ENCODE peak calls at places on chromosomes 3 and 15, in five cellular contexts. I is astrocyte of the spinal cord, P is A673, G is GM13977, T is pancreas. V is an unnamed sample.

GRCh38 chr15:32743411-32744145 is 25.8 kb downstream of the GREM1 start:
- DNase-seq in G (no peak), P (peak; percentile 11), T (no peak), I (no peak), V (no peak)

GRCh38 chr15:63233667-63234419 is 43.6 kb upstream of the APH1B start:
- DNase-seq in P (no peak), I (peak; percentile 84), G (no peak), T (no peak), V (no peak)

GRCh38 chr15:67110958-67111864 is 45.8 kb downstream of the SMAD3 start:
- DNase-seq in T (no peak), G (no peak), I (no peak), P (no peak), V (no peak)

GRCh38 chr15:70164910-70165791 is 67.4 kb upstream of the TLE3 start:
- DNase-seq in T (peak; percentile 90), G (no peak), P (no peak), I (no peak), V (no peak)

GRCh38 chr3:192246847-192247520 is 480.4 kb downstream of the FGF12 start:
- DNase-seq in T (no peak), I (no peak), G (no peak), P (peak; percentile 74), V (no peak)

GRCh38 chr15:27017168-27017809 is 46.3 kb downstream of the GABRG3 start:
- DNase-seq in G (peak; percentile 38), T (no peak), P (peak; percentile 36), I (peak; percentile 68), V (no peak)

GRCh38 chr15:101371519-101371918 is 76.5 kb upstream of the SNRPA1 start:
- DNase-seq in T (no peak), P (no peak), I (no peak), G (no peak), V (no peak)

GRCh38 chr3:153138267-153139210 is 23.5 kb upstream of the RAP2B start:
- DNase-seq in I (peak; percentile 90), P (peak; percentile 50), G (peak; percentile 40), T (no peak), V (peak; percentile 39)

GRCh38 chr3:134445631-134446030 is 40.2 kb downstream of the ANAPC13 start:
- DNase-seq in G (no peak), P (peak; percentile 29), I (peak; percentile 64), T (no peak), V (no peak)

GRCh38 chr3:176872771-176873209 is 324.5 kb downstream of the TBL1XR1 start:
- DNase-seq in G (peak; percentile 35), I (peak; percentile 56), P (peak; percentile 77), T (peak; percentile 64), V (peak; percentile 36)

GRCh38 chr3:79361748-79362378 is 405.9 kb downstream of the ROBO1 start:
- DNase-seq in P (peak; percentile 58), T (no peak), G (no peak), I (peak; percentile 71), V (peak; percentile 14)

GRCh38 chr15:32778391-32779176 is 60.8 kb downstream of the GREM1 start:
- DNase-seq in G (no peak), T (no peak), I (no peak), P (no peak), V (no peak)

GRCh38 chr3:13115991-13116390 is 42.8 kb upstream of the IQSEC1 start:
- DNase-seq in G (no peak), T (no peak), P (no peak), I (no peak), V (no peak)

GRCh38 chr3:13197281-13197680 is 124.1 kb upstream of the IQSEC1 start:
- DNase-seq in G (no peak), P (no peak), I (no peak), T (peak; percentile 58), V (no peak)

GRCh38 chr3:48552111-48552911 is 4.3 kb downstream of the PFKFB4 start:
- DNase-seq in G (no peak), P (no peak), I (no peak), T (peak; percentile 93), V (no peak)

GRCh38 chr15:82040862-82041261 is 5.0 kb downstream of the MEX3B start:
- DNase-seq in P (no peak), T (no peak), G (peak; percentile 8), I (no peak), V (no peak)

GRCh38 chr3:140359198-140359995 is 318.5 kb upstream of the TRIM42 start:
- DNase-seq in P (no peak), T (no peak), G (no peak), I (no peak), V (no peak)

GRCh38 chr3:132432639-132433038 is 15.3 kb downstream of the DNAJC13 start:
- DNase-seq in T (no peak), I (peak; percentile 78), G (no peak), P (peak; percentile 64), V (no peak)

GRCh38 chr3:64445318-64446300 is 220.3 kb upstream of the PRICKLE2 start:
- DNase-seq in P (no peak), G (peak; percentile 46), I (no peak), T (peak; percentile 88), V (peak; percentile 24)

GRCh38 chr15:91021516-91022074 is 799 bp downstream of the VPS33B start:
- DNase-seq in G (no peak), T (no peak), P (peak; percentile 31), I (peak; percentile 22), V (no peak)

GRCh38 chr3:171132873-171133272 is 106.4 kb upstream of the SLC2A2 start:
- DNase-seq in P (no peak), T (no peak), G (no peak), I (peak; percentile 54), V (no peak)

GRCh38 chr15:69853572-69853971 is 244.1 kb downstream of the TLE3 start:
- DNase-seq in I (peak; percentile 76), P (peak; percentile 12), T (no peak), G (no peak), V (no peak)

GRCh38 chr3:27914199-27914598 is 192.1 kb upstream of the EOMES start:
- DNase-seq in I (no peak), T (no peak), P (peak; percentile 34), G (no peak), V (no peak)

GRCh38 chr3:55164876-55165275 is 237.0 kb upstream of the LRTM1 start:
- DNase-seq in T (no peak), I (no peak), G (no peak), P (no peak), V (no peak)

GRCh38 chr15:77162872-77163633 is 92.1 kb upstream of the TSPAN3 start:
- DNase-seq in I (no peak), T (no peak), P (no peak), G (no peak), V (no peak)

GRCh38 chr3:12963869-12964712 is 109.1 kb downstream of the IQSEC1 start:
- DNase-seq in I (peak; percentile 20), T (no peak), P (no peak), G (no peak), V (no peak)

GRCh38 chr3:171228228-171228627 is 201.7 kb upstream of the SLC2A2 start:
- DNase-seq in T (no peak), P (no peak), I (peak; percentile 5), G (no peak), V (no peak)

GRCh38 chr3:42764115-42764514 is 8.9 kb downstream of the CCDC13 start:
- DNase-seq in P (no peak), T (no peak), I (no peak), G (no peak), V (no peak)

GRCh38 chr3:120506828-120507774 is 56.3 kb upstream of the FSTL1 start:
- DNase-seq in G (no peak), P (peak; percentile 75), I (peak; percentile 61), T (no peak), V (peak; percentile 11)

GRCh38 chr15:36887214-36888017 is 212.9 kb downstream of the MEIS2 start:
- DNase-seq in T (peak; percentile 47), G (peak; percentile 10), P (no peak), I (no peak), V (no peak)

DNA sequence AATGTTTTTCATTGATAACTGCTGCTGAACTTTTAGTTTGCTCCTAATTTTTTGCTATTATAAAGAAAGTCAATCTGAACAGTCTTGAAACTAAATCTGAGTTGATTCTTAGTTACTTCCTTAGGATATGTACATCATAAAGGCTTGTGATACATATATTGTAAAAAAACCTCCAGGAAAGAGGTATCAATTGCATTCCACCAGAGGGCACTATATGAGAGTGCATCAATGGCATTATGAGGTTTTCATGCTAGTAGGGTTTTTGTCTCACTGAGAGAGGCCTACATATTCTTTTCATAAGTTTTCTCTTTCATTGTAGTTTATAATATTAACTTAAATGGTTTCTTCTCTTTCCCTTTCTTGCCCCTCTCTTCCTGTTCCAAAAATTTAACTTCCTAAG is 46.9 kb downstream of the PIK3R4 start:
- DNase-seq in G (peak; percentile 36), P (peak; percentile 39), I (no peak), T (no peak), V (peak; percentile 28)
- TF ChIP-seq CTCF in G (peak; percentile 45), P (peak; percentile 57), I (peak; percentile 29), T (no peak), V (peak; percentile 44)

GRCh38 chr3:21174461-21174860 is 576.5 kb downstream of the ZNF385D start:
- DNase-seq in P (no peak), G (no peak), I (peak; percentile 79), T (no peak), V (no peak)

GRCh38 chr3:21169858-21170257 is 581.2 kb downstream of the ZNF385D start:
- DNase-seq in G (no peak), P (no peak), I (no peak), T (no peak), V (no peak)

DNA sequence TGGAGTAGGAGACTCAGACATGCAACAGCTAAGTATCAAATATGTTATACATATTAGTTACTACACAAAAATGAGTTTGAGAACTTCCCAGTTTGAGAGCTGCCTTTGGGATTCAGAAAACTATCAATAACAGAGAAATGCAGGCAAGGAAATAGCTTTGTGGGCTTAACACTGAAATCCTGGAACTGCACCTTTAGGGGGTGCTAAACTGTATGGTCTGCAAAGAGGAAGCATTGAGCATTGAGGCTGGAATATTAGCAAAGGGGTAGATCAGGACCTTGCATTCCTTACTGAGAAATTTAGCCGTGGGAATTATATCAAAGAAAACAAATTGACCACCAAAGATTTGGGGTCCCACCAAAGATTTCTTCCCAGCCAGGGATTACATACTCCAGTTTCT is 580.0 kb downstream of the ZNF385D start:
- DNase-seq in T (no peak), P (no peak), I (no peak), G (peak; percentile 7), V (no peak)
- TF ChIP-seq CTCF in T (no peak), P (peak; percentile 20), I (peak; percentile 49), G (peak; percentile 53), V (peak; percentile 34)

GRCh38 chr3:127848131-127849129 is 26.1 kb upstream of the MGLL start:
- DNase-seq in G (no peak), P (no peak), I (peak; percentile 15), T (no peak), V (no peak)
- TF ChIP-seq CTCF in G (no peak), P (no peak), I (no peak), T (no peak), V (no peak)

DNA sequence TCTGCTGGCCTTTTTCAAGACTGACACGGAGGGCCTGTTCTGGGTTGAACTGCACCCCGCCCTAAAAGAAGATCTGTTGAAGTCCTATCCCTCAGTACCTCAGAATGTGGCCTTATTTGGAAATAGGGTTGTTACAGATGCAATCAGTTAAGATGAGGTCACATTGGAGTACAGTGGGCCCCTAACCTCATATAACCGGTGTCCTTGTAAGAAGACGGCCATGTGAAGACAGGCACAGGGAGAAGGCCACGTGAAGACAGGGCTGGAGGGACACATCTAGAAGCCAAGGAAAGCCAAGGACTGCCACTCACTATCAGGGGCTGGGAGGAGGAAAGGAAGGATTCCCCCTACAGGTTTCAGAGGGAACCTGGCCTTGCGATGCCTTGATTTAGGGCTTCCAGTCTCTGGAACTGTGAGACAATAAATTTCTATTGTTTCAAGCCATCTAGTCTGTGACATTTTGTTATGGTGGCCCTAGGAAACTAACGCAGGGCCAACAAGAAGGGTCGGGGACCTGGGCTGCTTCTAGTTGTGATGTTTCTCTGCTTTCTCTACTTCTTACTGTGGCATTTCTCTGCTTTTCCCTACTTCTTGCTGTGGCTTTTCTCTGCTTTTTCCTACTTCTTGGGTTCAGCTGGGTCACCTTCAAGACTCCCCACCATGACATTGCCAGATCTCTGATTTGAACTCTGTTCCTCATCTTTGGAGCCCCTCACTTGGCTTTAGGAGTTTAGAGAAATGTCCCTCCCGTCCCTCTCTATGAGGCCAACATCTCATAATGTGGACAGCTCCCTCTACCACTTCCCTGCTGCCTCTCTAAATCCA is 4.8 kb upstream of the CCDC174 start:
- DNase-seq in P (no peak), G (no peak), T (no peak), I (no peak), V (no peak)
- TF ChIP-seq CTCF in P (no peak), G (no peak), T (no peak), I (no peak), V (no peak)